ENCODE peak calls at places on chromosome 15, in seven cellular contexts. One of them, this sample, is unnamed.

GRCh38 chr15:78364233-78364632 is 24.1 kb downstream of the CRABP1 start:
- DNase-seq in pancreas: no peak
- DNase-seq in heart right ventricle: peak
- DNase-seq in tibial nerve: no peak
- DNase-seq in foreskin fibroblast: peak
- DNase-seq in K562: no peak
- DNase-seq in heart left ventricle: peak
- DNase-seq in this sample: no peak

GRCh38 chr15:29104566-29104880 is 165.1 kb downstream of the NSMCE3 start:
- DNase-seq in K562: no peak
- DNase-seq in foreskin fibroblast: no peak
- DNase-seq in heart right ventricle: no peak
- DNase-seq in heart left ventricle: no peak
- DNase-seq in pancreas: no peak
- DNase-seq in tibial nerve: no peak
- DNase-seq in this sample: no peak

GRCh38 chr15:90463381-90463780 is 66.3 kb upstream of the CRTC3 start:
- DNase-seq in heart left ventricle: no peak
- DNase-seq in K562: no peak
- DNase-seq in tibial nerve: no peak
- DNase-seq in heart right ventricle: no peak
- DNase-seq in pancreas: no peak
- DNase-seq in foreskin fibroblast: peak
- DNase-seq in this sample: peak

GRCh38 chr15:51377038-51377761 is 35.7 kb downstream of the GLDN start:
- DNase-seq in pancreas: no peak
- DNase-seq in heart right ventricle: no peak
- DNase-seq in K562: no peak
- DNase-seq in tibial nerve: no peak
- DNase-seq in foreskin fibroblast: peak
- DNase-seq in heart left ventricle: no peak
- DNase-seq in this sample: peak

GRCh38 chr15:69289312-69290146 is 9.2 kb upstream of the PAQR5 start:
- DNase-seq in foreskin fibroblast: peak
- DNase-seq in tibial nerve: no peak
- DNase-seq in heart right ventricle: no peak
- DNase-seq in pancreas: no peak
- DNase-seq in K562: no peak
- DNase-seq in heart left ventricle: no peak
- DNase-seq in this sample: no peak

GRCh38 chr15:90539789-90540188 is 10.1 kb downstream of the CRTC3 start:
- DNase-seq in tibial nerve: no peak
- DNase-seq in heart right ventricle: no peak
- DNase-seq in K562: no peak
- DNase-seq in heart left ventricle: no peak
- DNase-seq in foreskin fibroblast: no peak
- DNase-seq in pancreas: no peak
- DNase-seq in this sample: no peak

GRCh38 chr15:99158626-99159412 is 53.9 kb downstream of the SYNM start:
- DNase-seq in K562: no peak
- DNase-seq in heart right ventricle: no peak
- DNase-seq in foreskin fibroblast: no peak
- DNase-seq in heart left ventricle: no peak
- DNase-seq in pancreas: no peak
- DNase-seq in tibial nerve: no peak
- DNase-seq in this sample: no peak

GRCh38 chr15:70100495-70101331 is 3.0 kb upstream of the TLE3 start:
- DNase-seq in K562: peak
- DNase-seq in pancreas: peak
- DNase-seq in foreskin fibroblast: peak
- DNase-seq in tibial nerve: no peak
- DNase-seq in heart right ventricle: peak
- DNase-seq in heart left ventricle: peak
- DNase-seq in this sample: no peak

GRCh38 chr15:67825880-67826716 is 789 bp downstream of the SKOR1 start:
- DNase-seq in heart left ventricle: no peak
- DNase-seq in foreskin fibroblast: peak
- DNase-seq in pancreas: no peak
- DNase-seq in K562: no peak
- DNase-seq in tibial nerve: no peak
- DNase-seq in heart right ventricle: no peak
- DNase-seq in this sample: no peak

GRCh38 chr15:72781621-72782020 is 1.9 kb downstream of the ADPGK start:
- DNase-seq in pancreas: no peak
- DNase-seq in heart left ventricle: no peak
- DNase-seq in tibial nerve: no peak
- DNase-seq in foreskin fibroblast: no peak
- DNase-seq in K562: no peak
- DNase-seq in heart right ventricle: no peak
- DNase-seq in this sample: no peak

GRCh38 chr15:81146006-81146405 is 11.9 kb downstream of the CFAP161 start:
- DNase-seq in pancreas: no peak
- DNase-seq in heart left ventricle: no peak
- DNase-seq in heart right ventricle: no peak
- DNase-seq in foreskin fibroblast: peak
- DNase-seq in tibial nerve: no peak
- DNase-seq in K562: no peak
- DNase-seq in this sample: no peak

GRCh38 chr15:47717036-47717611 is at the start of gene SEMA6D:
- DNase-seq in heart left ventricle: peak
- DNase-seq in tibial nerve: peak
- DNase-seq in heart right ventricle: peak
- DNase-seq in foreskin fibroblast: peak
- DNase-seq in K562: no peak
- DNase-seq in pancreas: peak
- DNase-seq in this sample: peak

GRCh38 chr15:60476713-60477112 is 2.2 kb downstream of the ICE2 start:
- DNase-seq in heart left ventricle: no peak
- DNase-seq in heart right ventricle: no peak
- DNase-seq in K562: no peak
- DNase-seq in foreskin fibroblast: peak
- DNase-seq in pancreas: no peak
- DNase-seq in tibial nerve: no peak
- DNase-seq in this sample: no peak

GRCh38 chr15:98823012-98823458 is 174.7 kb downstream of the IGF1R start:
- DNase-seq in heart left ventricle: no peak
- DNase-seq in tibial nerve: no peak
- DNase-seq in foreskin fibroblast: peak
- DNase-seq in K562: no peak
- DNase-seq in pancreas: no peak
- DNase-seq in heart right ventricle: no peak
- DNase-seq in this sample: peak

GRCh38 chr15:91603681-91604080 is 249.8 kb upstream of the SLCO3A1 start:
- DNase-seq in K562: no peak
- DNase-seq in tibial nerve: no peak
- DNase-seq in heart left ventricle: no peak
- DNase-seq in pancreas: no peak
- DNase-seq in foreskin fibroblast: no peak
- DNase-seq in heart right ventricle: no peak
- DNase-seq in this sample: no peak

GRCh38 chr15:63545520-63545919 is 41.1 kb downstream of the USP3 start:
- DNase-seq in pancreas: no peak
- DNase-seq in heart right ventricle: no peak
- DNase-seq in K562: peak
- DNase-seq in heart left ventricle: no peak
- DNase-seq in tibial nerve: no peak
- DNase-seq in foreskin fibroblast: no peak
- DNase-seq in this sample: no peak

GRCh38 chr15:54840999-54841398 is 355.7 kb downstream of the RSL24D1 start:
- DNase-seq in foreskin fibroblast: no peak
- DNase-seq in heart right ventricle: no peak
- DNase-seq in tibial nerve: no peak
- DNase-seq in K562: no peak
- DNase-seq in heart left ventricle: no peak
- DNase-seq in pancreas: no peak
- DNase-seq in this sample: no peak

GRCh38 chr15:81091889-81092558 is 42.0 kb upstream of the CFAP161 start:
- DNase-seq in foreskin fibroblast: peak
- DNase-seq in pancreas: peak
- DNase-seq in tibial nerve: no peak
- DNase-seq in K562: peak
- DNase-seq in heart left ventricle: peak
- DNase-seq in heart right ventricle: no peak
- DNase-seq in this sample: peak

GRCh38 chr15:90207252-90207651 is 6.1 kb downstream of the SEMA4B start:
- DNase-seq in heart right ventricle: no peak
- DNase-seq in tibial nerve: no peak
- DNase-seq in heart left ventricle: no peak
- DNase-seq in foreskin fibroblast: no peak
- DNase-seq in K562: no peak
- DNase-seq in pancreas: no peak
- DNase-seq in this sample: no peak

GRCh38 chr15:95663156-95663831 is 667.2 kb upstream of the NR2F2 start:
- DNase-seq in tibial nerve: no peak
- DNase-seq in foreskin fibroblast: peak
- DNase-seq in heart right ventricle: no peak
- DNase-seq in heart left ventricle: no peak
- DNase-seq in K562: no peak
- DNase-seq in pancreas: no peak
- DNase-seq in this sample: peak

GRCh38 chr15:88378259-88378658 is 88.9 kb downstream of the MRPL46 start:
- DNase-seq in heart left ventricle: no peak
- DNase-seq in foreskin fibroblast: peak
- DNase-seq in heart right ventricle: no peak
- DNase-seq in K562: no peak
- DNase-seq in tibial nerve: no peak
- DNase-seq in pancreas: no peak
- DNase-seq in this sample: peak

GRCh38 chr15:66780973-66781718 is 79.1 kb downstream of the SMAD6 start:
- DNase-seq in tibial nerve: no peak
- DNase-seq in foreskin fibroblast: no peak
- DNase-seq in heart left ventricle: peak
- DNase-seq in pancreas: no peak
- DNase-seq in K562: no peak
- DNase-seq in heart right ventricle: no peak
- DNase-seq in this sample: no peak

GRCh38 chr15:90915808-90916440 is 12.8 kb downstream of the MAN2A2 start:
- DNase-seq in foreskin fibroblast: no peak
- DNase-seq in tibial nerve: no peak
- DNase-seq in heart right ventricle: peak
- DNase-seq in pancreas: no peak
- DNase-seq in heart left ventricle: peak
- DNase-seq in K562: peak
- DNase-seq in this sample: no peak

GRCh38 chr15:78322243-78322642 is 17.9 kb upstream of the CRABP1 start:
- DNase-seq in heart right ventricle: no peak
- DNase-seq in heart left ventricle: no peak
- DNase-seq in pancreas: no peak
- DNase-seq in K562: no peak
- DNase-seq in tibial nerve: no peak
- DNase-seq in foreskin fibroblast: peak
- DNase-seq in this sample: no peak

DNA sequence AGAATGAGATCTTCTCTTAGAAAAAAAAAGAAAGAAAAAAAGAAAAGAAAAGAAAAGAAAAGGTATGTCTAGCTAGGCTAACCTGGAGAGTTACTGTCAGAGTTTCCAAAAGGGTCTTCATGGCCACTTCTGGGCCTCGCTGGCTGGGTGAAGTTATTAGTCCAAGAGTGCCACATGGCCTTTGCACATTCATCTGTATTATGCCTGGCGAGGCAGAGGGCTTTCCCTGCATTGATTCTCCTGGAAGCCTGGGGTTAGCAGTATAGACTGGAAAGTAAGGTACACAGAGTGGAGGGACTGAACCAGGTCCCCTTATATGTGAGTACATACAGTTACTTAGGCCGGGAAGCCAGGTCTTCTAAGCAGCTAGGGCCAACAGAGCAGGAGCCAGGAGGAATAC is 54.8 kb upstream of the CGNL1 start:
- DNase-seq in pancreas: no peak
- DNase-seq in heart left ventricle: no peak
- DNase-seq in tibial nerve: no peak
- DNase-seq in K562: no peak
- DNase-seq in foreskin fibroblast: no peak
- DNase-seq in heart right ventricle: no peak
- DNase-seq in this sample: no peak
- H3K4me3 ChIP-seq in pancreas: no peak
- H3K4me3 ChIP-seq in heart left ventricle: no peak
- H3K4me3 ChIP-seq in tibial nerve: no peak
- H3K4me3 ChIP-seq in K562: no peak
- H3K4me3 ChIP-seq in foreskin fibroblast: no peak
- H3K4me3 ChIP-seq in heart right ventricle: no peak
- H3K4me3 ChIP-seq in this sample: no peak

DNA sequence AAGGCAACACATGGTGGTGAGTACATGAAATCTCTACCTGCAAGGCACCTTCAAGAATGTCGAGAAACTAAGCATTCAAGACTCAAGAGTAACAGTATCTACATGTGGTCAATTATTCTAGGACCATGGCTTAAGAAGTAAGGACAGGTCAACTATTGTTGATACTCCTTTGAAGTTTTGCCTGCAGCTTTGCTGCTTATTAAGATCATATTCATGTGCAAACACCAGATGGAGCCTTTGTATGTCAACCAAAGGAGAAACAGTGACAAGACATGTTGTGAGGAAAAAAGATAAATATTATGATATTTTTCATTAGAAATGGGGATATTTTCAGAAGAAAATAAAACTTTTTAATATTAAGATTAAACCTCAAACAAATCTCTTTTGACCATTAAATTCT is 52.3 kb upstream of the FGF7 start:
- DNase-seq in heart right ventricle: no peak
- DNase-seq in foreskin fibroblast: peak
- DNase-seq in K562: peak
- DNase-seq in heart left ventricle: no peak
- DNase-seq in pancreas: no peak
- DNase-seq in tibial nerve: no peak
- DNase-seq in this sample: no peak
- TF ChIP-seq CTCF in heart right ventricle: peak
- TF ChIP-seq CTCF in foreskin fibroblast: peak
- TF ChIP-seq CTCF in K562: peak
- TF ChIP-seq CTCF in heart left ventricle: peak
- TF ChIP-seq CTCF in pancreas: no peak
- TF ChIP-seq CTCF in tibial nerve: no peak
- TF ChIP-seq CTCF in this sample: peak

GRCh38 chr15:100721758-100722550 is 119.6 kb downstream of the ASB7 start:
- DNase-seq in heart left ventricle: peak
- DNase-seq in pancreas: peak
- DNase-seq in foreskin fibroblast: peak
- DNase-seq in K562: no peak
- DNase-seq in tibial nerve: peak
- DNase-seq in heart right ventricle: peak
- DNase-seq in this sample: peak
- H3K4me3 ChIP-seq in heart left ventricle: no peak
- H3K4me3 ChIP-seq in pancreas: no peak
- H3K4me3 ChIP-seq in foreskin fibroblast: no peak
- H3K4me3 ChIP-seq in K562: no peak
- H3K4me3 ChIP-seq in tibial nerve: no peak
- H3K4me3 ChIP-seq in heart right ventricle: no peak
- H3K4me3 ChIP-seq in this sample: no peak

GRCh38 chr15:58492661-58493397 is 61.0 kb downstream of the LIPC start:
- DNase-seq in heart left ventricle: no peak
- DNase-seq in K562: peak
- DNase-seq in foreskin fibroblast: no peak
- DNase-seq in heart right ventricle: no peak
- DNase-seq in tibial nerve: no peak
- DNase-seq in pancreas: no peak
- DNase-seq in this sample: no peak
- TF ChIP-seq CTCF in heart left ventricle: no peak
- TF ChIP-seq CTCF in K562: no peak
- TF ChIP-seq CTCF in foreskin fibroblast: no peak
- TF ChIP-seq CTCF in heart right ventricle: no peak
- TF ChIP-seq CTCF in tibial nerve: no peak
- TF ChIP-seq CTCF in pancreas: no peak
- TF ChIP-seq CTCF in this sample: no peak

GRCh38 chr15:38565287-38565670 is 665 bp upstream of the RASGRP1 start:
- DNase-seq in pancreas: no peak
- DNase-seq in foreskin fibroblast: no peak
- DNase-seq in tibial nerve: no peak
- DNase-seq in K562: no peak
- DNase-seq in heart left ventricle: no peak
- DNase-seq in heart right ventricle: no peak
- DNase-seq in this sample: no peak
- H3K4me3 ChIP-seq in pancreas: peak
- H3K4me3 ChIP-seq in foreskin fibroblast: peak
- H3K4me3 ChIP-seq in tibial nerve: no peak
- H3K4me3 ChIP-seq in K562: no peak
- H3K4me3 ChIP-seq in heart left ventricle: no peak
- H3K4me3 ChIP-seq in heart right ventricle: peak
- H3K4me3 ChIP-seq in this sample: no peak